ENCODE peak calls at places on chromosomes 7 and 10, in six cellular contexts. One of them, this sample, is unnamed.

GRCh38 chr10:33193867-33194521 is 140.5 kb downstream of the NRP1 start:
- DNase-seq in testis: no peak
- DNase-seq in GM20000: no peak
- DNase-seq in epithelial cell of proximal tubule: peak; percentile 52
- DNase-seq in sigmoid colon: no peak
- DNase-seq in CD14-positive monocyte: no peak
- DNase-seq in this sample: no peak

GRCh38 chr7:37901236-37901827 is 15.3 kb downstream of the SFRP4 start:
- DNase-seq in CD14-positive monocyte: no peak
- DNase-seq in sigmoid colon: no peak
- DNase-seq in epithelial cell of proximal tubule: no peak
- DNase-seq in GM20000: peak; percentile 30
- DNase-seq in testis: no peak
- DNase-seq in this sample: no peak

GRCh38 chr10:33886299-33886698 is 551.8 kb upstream of the NRP1 start:
- DNase-seq in CD14-positive monocyte: no peak
- DNase-seq in epithelial cell of proximal tubule: no peak
- DNase-seq in testis: no peak
- DNase-seq in GM20000: no peak
- DNase-seq in sigmoid colon: no peak
- DNase-seq in this sample: no peak

GRCh38 chr10:86434651-86435050 is 68.1 kb upstream of the GRID1 start:
- DNase-seq in sigmoid colon: no peak
- DNase-seq in CD14-positive monocyte: no peak
- DNase-seq in testis: no peak
- DNase-seq in epithelial cell of proximal tubule: no peak
- DNase-seq in GM20000: no peak
- DNase-seq in this sample: no peak

GRCh38 chr7:150476819-150477631 is 26.6 kb downstream of the GIMAP8 start:
- DNase-seq in sigmoid colon: no peak
- DNase-seq in testis: no peak
- DNase-seq in GM20000: no peak
- DNase-seq in epithelial cell of proximal tubule: no peak
- DNase-seq in CD14-positive monocyte: no peak
- DNase-seq in this sample: peak; percentile 77

GRCh38 chr7:81162771-81163525 is 244.1 kb upstream of the SEMA3C start:
- DNase-seq in epithelial cell of proximal tubule: no peak
- DNase-seq in testis: no peak
- DNase-seq in sigmoid colon: no peak
- DNase-seq in CD14-positive monocyte: no peak
- DNase-seq in GM20000: no peak
- DNase-seq in this sample: no peak

GRCh38 chr7:104327963-104328307 is 468 bp upstream of the LHFPL3 start:
- DNase-seq in epithelial cell of proximal tubule: no peak
- DNase-seq in sigmoid colon: no peak
- DNase-seq in CD14-positive monocyte: no peak
- DNase-seq in testis: peak; percentile 13
- DNase-seq in GM20000: no peak
- DNase-seq in this sample: no peak

GRCh38 chr7:135077642-135078041 is 70.2 kb upstream of the TMEM140 start:
- DNase-seq in testis: peak; percentile 62
- DNase-seq in sigmoid colon: no peak
- DNase-seq in GM20000: no peak
- DNase-seq in epithelial cell of proximal tubule: no peak
- DNase-seq in CD14-positive monocyte: no peak
- DNase-seq in this sample: no peak

GRCh38 chr10:50637003-50637579 is 13.3 kb upstream of the SGMS1 start:
- DNase-seq in GM20000: peak; percentile 67
- DNase-seq in sigmoid colon: no peak
- DNase-seq in epithelial cell of proximal tubule: no peak
- DNase-seq in testis: no peak
- DNase-seq in CD14-positive monocyte: no peak
- DNase-seq in this sample: no peak

GRCh38 chr10:1382711-1383110 is 326.5 kb downstream of the WDR37 start:
- DNase-seq in sigmoid colon: no peak
- DNase-seq in CD14-positive monocyte: no peak
- DNase-seq in epithelial cell of proximal tubule: no peak
- DNase-seq in testis: peak; percentile 1
- DNase-seq in GM20000: no peak
- DNase-seq in this sample: no peak

GRCh38 chr10:72026251-72026650 is 62.1 kb downstream of the CHST3 start:
- DNase-seq in GM20000: no peak
- DNase-seq in testis: no peak
- DNase-seq in epithelial cell of proximal tubule: no peak
- DNase-seq in sigmoid colon: no peak
- DNase-seq in CD14-positive monocyte: no peak
- DNase-seq in this sample: no peak

GRCh38 chr7:66529889-66530615 is 98.6 kb upstream of the KCTD7 start:
- DNase-seq in testis: no peak
- DNase-seq in epithelial cell of proximal tubule: no peak
- DNase-seq in CD14-positive monocyte: no peak
- DNase-seq in sigmoid colon: no peak
- DNase-seq in GM20000: no peak
- DNase-seq in this sample: no peak

GRCh38 chr10:48496831-48497792 is 107.8 kb downstream of the ARHGAP22 start:
- DNase-seq in testis: no peak
- DNase-seq in epithelial cell of proximal tubule: no peak
- DNase-seq in GM20000: no peak
- DNase-seq in sigmoid colon: no peak
- DNase-seq in CD14-positive monocyte: no peak
- DNase-seq in this sample: no peak

GRCh38 chr7:27185708-27186449 is 847 bp upstream of the HOXA11 start:
- DNase-seq in sigmoid colon: peak; percentile 74
- DNase-seq in testis: peak; percentile 9
- DNase-seq in GM20000: no peak
- DNase-seq in epithelial cell of proximal tubule: no peak
- DNase-seq in CD14-positive monocyte: peak; percentile 29
- DNase-seq in this sample: no peak

GRCh38 chr10:73653701-73654100 is 2.1 kb downstream of the SYNPO2L start:
- DNase-seq in CD14-positive monocyte: no peak
- DNase-seq in sigmoid colon: no peak
- DNase-seq in GM20000: peak; percentile 52
- DNase-seq in epithelial cell of proximal tubule: no peak
- DNase-seq in testis: no peak
- DNase-seq in this sample: peak; percentile 11

GRCh38 chr10:60883187-60883586 is 60.8 kb downstream of the RHOBTB1 start:
- DNase-seq in epithelial cell of proximal tubule: no peak
- DNase-seq in CD14-positive monocyte: no peak
- DNase-seq in testis: peak; percentile 89
- DNase-seq in sigmoid colon: no peak
- DNase-seq in GM20000: peak; percentile 21
- DNase-seq in this sample: no peak
- TF ChIP-seq CTCF in epithelial cell of proximal tubule: peak; percentile 69
- TF ChIP-seq CTCF in CD14-positive monocyte: peak; percentile 38
- TF ChIP-seq CTCF in testis: no peak
- TF ChIP-seq CTCF in sigmoid colon: peak; percentile 52
- TF ChIP-seq CTCF in GM20000: peak; percentile 23
- TF ChIP-seq CTCF in this sample: no peak

GRCh38 chr10:12716042-12716441 is 285.5 kb downstream of the CCDC3 start:
- DNase-seq in CD14-positive monocyte: no peak
- DNase-seq in sigmoid colon: no peak
- DNase-seq in testis: no peak
- DNase-seq in epithelial cell of proximal tubule: no peak
- DNase-seq in GM20000: no peak
- DNase-seq in this sample: no peak

GRCh38 chr10:12720217-12720981 is 281.1 kb downstream of the CCDC3 start:
- DNase-seq in GM20000: no peak
- DNase-seq in CD14-positive monocyte: no peak
- DNase-seq in epithelial cell of proximal tubule: peak; percentile 85
- DNase-seq in testis: peak; percentile 78
- DNase-seq in sigmoid colon: peak; percentile 84
- DNase-seq in this sample: peak; percentile 37

GRCh38 chr10:12719365-12719764 is 282.1 kb downstream of the CCDC3 start:
- DNase-seq in CD14-positive monocyte: no peak
- DNase-seq in sigmoid colon: no peak
- DNase-seq in GM20000: no peak
- DNase-seq in testis: no peak
- DNase-seq in epithelial cell of proximal tubule: no peak
- DNase-seq in this sample: no peak

GRCh38 chr10:12721334-12721733 is 280.2 kb downstream of the CCDC3 start:
- DNase-seq in GM20000: no peak
- DNase-seq in testis: no peak
- DNase-seq in CD14-positive monocyte: no peak
- DNase-seq in sigmoid colon: no peak
- DNase-seq in epithelial cell of proximal tubule: no peak
- DNase-seq in this sample: no peak

GRCh38 chr10:12717981-12718707 is 283.4 kb downstream of the CCDC3 start:
- DNase-seq in testis: no peak
- DNase-seq in GM20000: no peak
- DNase-seq in CD14-positive monocyte: no peak
- DNase-seq in sigmoid colon: no peak
- DNase-seq in epithelial cell of proximal tubule: no peak
- DNase-seq in this sample: no peak
- TF ChIP-seq CTCF in testis: peak; percentile 35
- TF ChIP-seq CTCF in GM20000: no peak
- TF ChIP-seq CTCF in CD14-positive monocyte: no peak
- TF ChIP-seq CTCF in sigmoid colon: peak; percentile 12
- TF ChIP-seq CTCF in epithelial cell of proximal tubule: peak; percentile 44
- TF ChIP-seq CTCF in this sample: no peak

DNA sequence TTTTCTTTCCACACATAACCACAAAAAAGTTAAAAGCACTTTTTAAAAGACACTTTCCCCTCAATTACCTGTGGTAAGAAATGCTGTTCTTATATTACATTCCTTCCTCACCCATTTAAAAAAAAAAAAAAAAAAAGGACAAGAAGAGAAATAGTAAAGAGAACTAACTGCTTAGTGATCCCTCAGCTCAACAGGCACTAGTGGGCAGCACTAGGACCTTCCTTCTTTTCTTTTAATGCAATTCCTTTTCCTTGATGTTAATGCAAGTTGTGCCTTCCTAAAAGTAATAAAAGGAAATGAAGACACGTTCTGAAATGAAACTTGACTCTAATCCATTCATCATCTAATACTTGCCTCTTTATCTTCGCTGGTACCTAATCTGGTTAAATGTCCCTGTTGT is 189.6 kb downstream of the TCF7L2 start:
- DNase-seq in testis: no peak
- DNase-seq in CD14-positive monocyte: no peak
- DNase-seq in epithelial cell of proximal tubule: no peak
- DNase-seq in GM20000: no peak
- DNase-seq in sigmoid colon: no peak
- DNase-seq in this sample: no peak
- TF ChIP-seq CTCF in testis: no peak
- TF ChIP-seq CTCF in CD14-positive monocyte: no peak
- TF ChIP-seq CTCF in epithelial cell of proximal tubule: peak; percentile 40
- TF ChIP-seq CTCF in GM20000: no peak
- TF ChIP-seq CTCF in sigmoid colon: no peak
- TF ChIP-seq CTCF in this sample: no peak

DNA sequence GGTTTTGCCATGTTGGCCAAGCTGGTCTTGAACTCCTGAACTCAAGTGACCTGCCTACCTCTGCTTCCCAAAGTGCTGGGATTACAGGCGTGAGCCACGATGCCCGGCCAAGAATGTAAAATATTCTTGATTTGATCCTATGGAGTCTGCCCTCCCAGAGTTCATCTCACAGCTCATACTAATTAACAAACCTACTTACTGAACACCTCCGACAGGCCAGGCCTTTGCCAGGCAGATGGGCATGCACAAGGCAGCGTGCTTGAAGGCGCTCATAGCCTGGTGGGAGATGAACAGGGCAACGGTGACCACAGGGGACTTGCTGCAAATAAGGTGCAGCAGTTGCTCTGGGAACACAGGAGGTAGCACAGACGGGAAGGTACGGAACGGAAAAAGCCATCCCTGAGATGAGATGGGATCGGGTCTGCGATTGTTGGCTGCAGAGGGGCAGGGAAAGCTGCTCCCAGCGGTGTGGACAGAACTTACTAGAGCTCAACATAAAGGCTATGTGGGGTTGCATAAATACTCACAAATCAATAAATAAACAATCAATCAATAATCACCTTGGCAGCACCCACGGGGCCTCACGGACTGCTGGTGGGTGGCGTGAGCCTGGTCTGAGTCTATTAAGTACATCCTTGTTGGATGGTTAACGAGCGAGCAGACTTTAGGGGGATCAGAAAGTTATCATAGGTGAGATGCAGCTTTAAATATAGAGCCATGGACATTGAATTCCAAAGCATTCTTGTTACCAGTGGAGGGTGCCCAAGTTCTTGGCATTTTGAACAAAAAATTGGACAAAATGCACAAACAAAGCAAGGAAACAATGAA is 4.7 kb downstream of the ACBD7 start:
- DNase-seq in testis: no peak
- DNase-seq in GM20000: no peak
- DNase-seq in CD14-positive monocyte: no peak
- DNase-seq in sigmoid colon: no peak
- DNase-seq in epithelial cell of proximal tubule: no peak
- DNase-seq in this sample: no peak
- TF ChIP-seq CTCF in testis: no peak
- TF ChIP-seq CTCF in GM20000: no peak
- TF ChIP-seq CTCF in CD14-positive monocyte: no peak
- TF ChIP-seq CTCF in sigmoid colon: no peak
- TF ChIP-seq CTCF in epithelial cell of proximal tubule: peak; percentile 26
- TF ChIP-seq CTCF in this sample: no peak

DNA sequence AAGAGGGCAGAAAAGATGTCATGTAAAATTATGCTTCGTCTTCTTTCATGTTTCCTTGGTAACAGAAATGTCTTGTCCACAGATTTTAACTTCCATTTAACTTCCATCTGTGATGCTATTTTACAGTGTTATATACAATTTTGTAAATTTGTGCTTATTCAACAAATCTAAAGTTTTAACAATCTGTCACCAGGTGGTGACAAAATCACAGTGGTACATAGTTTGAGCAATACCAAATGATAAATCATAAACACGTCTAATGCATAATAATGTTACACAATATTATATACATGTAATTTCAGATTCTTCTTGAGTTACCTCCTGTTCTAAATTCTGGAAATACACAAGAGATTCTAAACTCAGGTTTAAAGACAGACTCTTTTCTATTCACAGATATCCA is 784.4 kb upstream of the CELF2 start:
- DNase-seq in CD14-positive monocyte: no peak
- DNase-seq in testis: no peak
- DNase-seq in GM20000: no peak
- DNase-seq in epithelial cell of proximal tubule: no peak
- DNase-seq in sigmoid colon: no peak
- DNase-seq in this sample: no peak
- TF ChIP-seq CTCF in CD14-positive monocyte: no peak
- TF ChIP-seq CTCF in testis: no peak
- TF ChIP-seq CTCF in GM20000: no peak
- TF ChIP-seq CTCF in epithelial cell of proximal tubule: no peak
- TF ChIP-seq CTCF in sigmoid colon: no peak
- TF ChIP-seq CTCF in this sample: no peak

DNA sequence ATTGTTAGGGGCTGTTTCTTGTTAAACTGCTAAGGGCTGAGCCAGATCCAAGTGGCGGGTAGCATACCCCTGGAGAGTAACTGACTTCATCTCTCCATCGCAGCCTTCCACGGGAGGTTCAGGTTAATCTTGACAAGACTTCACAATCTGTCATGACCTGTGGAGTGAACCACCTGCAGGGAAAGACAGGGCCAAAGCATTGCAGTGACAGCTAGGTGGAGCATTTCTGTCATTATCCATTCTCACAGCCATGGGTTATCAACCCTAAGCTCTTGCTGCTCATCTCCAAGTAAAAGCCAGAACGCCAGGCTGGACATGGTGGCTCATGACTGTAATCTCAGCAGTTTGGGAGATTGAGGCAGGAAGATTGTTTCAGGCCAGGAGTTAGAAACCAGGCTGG is 17.2 kb downstream of the ABCC2 start:
- DNase-seq in GM20000: no peak
- DNase-seq in sigmoid colon: no peak
- DNase-seq in epithelial cell of proximal tubule: no peak
- DNase-seq in testis: no peak
- DNase-seq in CD14-positive monocyte: no peak
- DNase-seq in this sample: no peak
- TF ChIP-seq CTCF in GM20000: no peak
- TF ChIP-seq CTCF in sigmoid colon: no peak
- TF ChIP-seq CTCF in epithelial cell of proximal tubule: no peak
- TF ChIP-seq CTCF in testis: no peak
- TF ChIP-seq CTCF in CD14-positive monocyte: no peak
- TF ChIP-seq CTCF in this sample: no peak

This sample was measured in activated CD8-positive, alpha-beta T cell treated with anti-CD3 and anti-CD28 coated beads for 36 hours.